ENCODE peak calls at places on chromosomes 13 and 19, in nine cellular contexts. G, L, C, X, A, O, V, Q and Y are unnamed samples.
A peak's percentile ranks its signal among the peaks of the same experiment; 100 is the strongest.

GRCh38 chr19:32407004-32407992 is 1.7 kb downstream of the DPY19L3 start:
- DNase-seq in G (no peak), L (no peak), C (no peak), X (peak; percentile 80), A (no peak), O (no peak), V (peak; percentile 29), Q (peak; percentile 12), Y (peak; percentile 51)

GRCh38 chr19:56120371-56121179 is 520 bp downstream of the ZNF787 start:
- DNase-seq in G (peak; percentile 88), L (peak; percentile 52), C (peak; percentile 85), X (peak; percentile 75), A (no peak), O (peak; percentile 71), V (peak; percentile 80), Q (peak; percentile 89), Y (peak; percentile 74)

GRCh38 chr13:43003729-43004128 is 11.7 kb upstream of the EPSTI1 start:
- DNase-seq in G (no peak), L (no peak), C (no peak), X (no peak), A (no peak), O (no peak), V (no peak), Q (no peak), Y (no peak)

GRCh38 chr19:41323023-41323422 is 13.1 kb downstream of the CCDC97 start:
- DNase-seq in G (no peak), L (no peak), C (no peak), X (peak; percentile 75), A (peak; percentile 74), O (no peak), V (no peak), Q (no peak), Y (no peak)

GRCh38 chr19:764301-764700 is 13.4 kb downstream of the MISP start:
- DNase-seq in G (no peak), L (no peak), C (no peak), X (no peak), A (no peak), O (no peak), V (no peak), Q (no peak), Y (no peak)

GRCh38 chr13:76339649-76340048 is 546.6 kb downstream of the KCTD12 start:
- DNase-seq in G (no peak), L (no peak), C (no peak), X (no peak), A (no peak), O (no peak), V (no peak), Q (no peak), Y (no peak)

GRCh38 chr19:35437152-35437951 is 10.7 kb upstream of the FFAR2 start:
- DNase-seq in G (no peak), L (no peak), C (no peak), X (no peak), A (no peak), O (no peak), V (no peak), Q (peak; percentile 64), Y (peak; percentile 11)

GRCh38 chr19:54415208-54415900 is at the start of gene TTYH1:
- DNase-seq in G (no peak), L (peak; percentile 77), C (no peak), X (no peak), A (no peak), O (peak; percentile 77), V (no peak), Q (no peak), Y (no peak)

GRCh38 chr19:48363500-48363809 is 285 bp downstream of the TMEM143 start:
- DNase-seq in G (no peak), L (no peak), C (no peak), X (no peak), A (no peak), O (no peak), V (no peak), Q (no peak), Y (no peak)

GRCh38 chr13:44321961-44322360 is 51.7 kb upstream of the SERP2 start:
- DNase-seq in G (no peak), L (no peak), C (no peak), X (no peak), A (no peak), O (no peak), V (no peak), Q (no peak), Y (no peak)

GRCh38 chr13:44578064-44578394 is 1.9 kb upstream of the TSC22D1 start:
- DNase-seq in G (peak; percentile 12), L (no peak), C (no peak), X (no peak), A (no peak), O (no peak), V (no peak), Q (no peak), Y (no peak)

GRCh38 chr13:108964601-108965000 is 335.2 kb downstream of the MYO16 start:
- DNase-seq in G (no peak), L (no peak), C (no peak), X (no peak), A (no peak), O (no peak), V (no peak), Q (no peak), Y (no peak)

GRCh38 chr19:38676023-38676877 is 28.8 kb downstream of the ACTN4 start:
- DNase-seq in G (no peak), L (no peak), C (no peak), X (peak; percentile 52), A (no peak), O (no peak), V (no peak), Q (no peak), Y (no peak)

GRCh38 chr13:44989941-44990340 is 603 bp downstream of the GPALPP1 start:
- DNase-seq in G (peak; percentile 5), L (no peak), C (no peak), X (no peak), A (no peak), O (no peak), V (no peak), Q (no peak), Y (no peak)

GRCh38 chr13:33326246-33326645 is 40.7 kb upstream of the STARD13 start:
- DNase-seq in G (no peak), L (no peak), C (no peak), X (no peak), A (no peak), O (no peak), V (no peak), Q (no peak), Y (no peak)

GRCh38 chr19:57632987-57633831 is at the start of gene ZNF211:
- DNase-seq in G (peak; percentile 94), L (peak; percentile 94), C (peak; percentile 95), X (peak; percentile 96), A (peak; percentile 76), O (peak; percentile 92), V (peak; percentile 96), Q (peak; percentile 93), Y (peak; percentile 96)

GRCh38 chr13:110092869-110093268 is 214.1 kb downstream of the COL4A1 start:
- DNase-seq in G (no peak), L (no peak), C (no peak), X (peak; percentile 42), A (no peak), O (no peak), V (no peak), Q (no peak), Y (no peak)

GRCh38 chr13:110089100-110089499 is 217.9 kb downstream of the COL4A1 start:
- DNase-seq in G (no peak), L (no peak), C (no peak), X (no peak), A (no peak), O (no peak), V (no peak), Q (no peak), Y (no peak)

GRCh38 chr13:110089815-110090214 is 217.1 kb downstream of the COL4A1 start:
- DNase-seq in G (no peak), L (no peak), C (no peak), X (no peak), A (no peak), O (no peak), V (peak; percentile 17), Q (no peak), Y (no peak)
- TF ChIP-seq CTCF in G (no peak), L (peak; percentile 17), C (no peak), X (peak; percentile 40), A (peak; percentile 43), O (peak; percentile 70), V (peak; percentile 12), Q (no peak), Y (no peak)

GRCh38 chr19:3575260-3575741 is 2.6 kb downstream of the HMG20B start:
- DNase-seq in G (no peak), L (peak; percentile 76), C (peak; percentile 49), X (peak; percentile 51), A (no peak), O (peak; percentile 72), V (no peak), Q (no peak), Y (peak; percentile 79)
- TF ChIP-seq CTCF in G (peak; percentile 51), L (peak; percentile 37), C (no peak), X (peak; percentile 31), A (peak; percentile 27), O (no peak), V (peak; percentile 37), Q (no peak), Y (peak; percentile 28)

GRCh38 chr19:13427273-13428051 is 78.8 kb downstream of the CACNA1A start:
- DNase-seq in G (no peak), L (no peak), C (no peak), X (no peak), A (no peak), O (no peak), V (no peak), Q (no peak), Y (no peak)

GRCh38 chr19:13430790-13431582 is 75.3 kb downstream of the CACNA1A start:
- DNase-seq in G (peak; percentile 15), L (peak; percentile 82), C (peak; percentile 56), X (peak; percentile 67), A (peak; percentile 11), O (peak; percentile 56), V (peak; percentile 67), Q (peak; percentile 33), Y (peak; percentile 72)

GRCh38 chr19:13429563-13429962 is 76.7 kb downstream of the CACNA1A start:
- DNase-seq in G (no peak), L (no peak), C (no peak), X (no peak), A (no peak), O (no peak), V (no peak), Q (no peak), Y (no peak)

GRCh38 chr19:13425151-13425550 is 81.1 kb downstream of the CACNA1A start:
- DNase-seq in G (no peak), L (no peak), C (no peak), X (no peak), A (no peak), O (no peak), V (no peak), Q (no peak), Y (no peak)

GRCh38 chr19:13428352-13428751 is 77.9 kb downstream of the CACNA1A start:
- DNase-seq in G (no peak), L (peak; percentile 28), C (peak; percentile 21), X (peak; percentile 49), A (peak; percentile 3), O (peak; percentile 44), V (peak; percentile 32), Q (no peak), Y (peak; percentile 42)
- TF ChIP-seq CTCF in G (peak; percentile 49), L (peak; percentile 45), C (peak; percentile 51), X (peak; percentile 73), A (peak; percentile 75), O (peak; percentile 81), V (peak; percentile 64), Q (no peak), Y (peak; percentile 33)

DNA sequence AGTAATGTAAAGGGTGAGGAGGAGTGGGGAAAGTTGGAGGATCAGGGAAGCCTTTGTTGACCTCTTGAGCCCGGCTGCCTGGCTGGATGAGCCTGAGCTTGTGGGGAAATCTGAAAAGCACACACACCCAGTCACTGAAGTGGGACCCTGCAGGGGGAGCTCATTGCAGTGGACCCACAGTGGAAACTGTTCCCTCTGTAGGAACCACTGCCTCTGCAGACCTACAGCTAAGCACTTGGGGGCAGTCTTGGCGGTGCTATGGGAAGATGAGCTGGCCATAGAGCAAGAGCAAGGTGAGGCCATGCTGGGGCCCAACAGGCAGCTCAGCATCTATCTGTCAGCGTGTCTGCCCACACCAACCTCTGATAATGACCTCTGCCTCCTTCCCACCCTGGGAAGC is 294.8 kb downstream of the TSHZ3 start:
- DNase-seq in G (peak; percentile 28), L (peak; percentile 79), C (no peak), X (peak; percentile 78), A (peak; percentile 56), O (peak; percentile 67), V (peak; percentile 19), Q (peak; percentile 37), Y (peak; percentile 23)
- TF ChIP-seq CTCF in G (peak; percentile 36), L (peak; percentile 50), C (no peak), X (peak; percentile 71), A (peak; percentile 88), O (peak; percentile 46), V (no peak), Q (peak; percentile 37), Y (no peak)